ENCODE peak calls at places on chromosome 19, in eight cellular contexts. One of them, this sample, is unnamed.

GRCh38 chr19:1851581-1852293 is 3.5 kb upstream of the REXO1 start:
- DNase-seq in T-helper 17 cell: peak
- DNase-seq in effector CD4-positive, alpha-beta T cell: peak
- DNase-seq in SK-MEL-5: no peak
- DNase-seq in uterus: no peak
- DNase-seq in activated naive CD4-positive, alpha-beta T cell treated with anti-CD3 and anti-CD28 coated beads, Interleukin-2, amount 50 U/mL, for 16 hours: peak
- DNase-seq in activated CD4-positive, alpha-beta T cell treated with anti-CD3 and anti-CD28 coated beads, Interleukin-2, amount 50 U/mL, for 48 hours: peak
- DNase-seq in EL: no peak
- DNase-seq in this sample: peak

GRCh38 chr19:6126335-6126974 is 9.0 kb upstream of the ACSBG2 start:
- DNase-seq in T-helper 17 cell: no peak
- DNase-seq in effector CD4-positive, alpha-beta T cell: no peak
- DNase-seq in SK-MEL-5: peak
- DNase-seq in uterus: no peak
- DNase-seq in activated naive CD4-positive, alpha-beta T cell treated with anti-CD3 and anti-CD28 coated beads, Interleukin-2, amount 50 U/mL, for 16 hours: no peak
- DNase-seq in activated CD4-positive, alpha-beta T cell treated with anti-CD3 and anti-CD28 coated beads, Interleukin-2, amount 50 U/mL, for 48 hours: no peak
- DNase-seq in EL: peak
- DNase-seq in this sample: peak

GRCh38 chr19:19500975-19501644 is 14.2 kb downstream of the TSSK6 start:
- DNase-seq in T-helper 17 cell: no peak
- DNase-seq in effector CD4-positive, alpha-beta T cell: no peak
- DNase-seq in SK-MEL-5: no peak
- DNase-seq in uterus: no peak
- DNase-seq in activated naive CD4-positive, alpha-beta T cell treated with anti-CD3 and anti-CD28 coated beads, Interleukin-2, amount 50 U/mL, for 16 hours: no peak
- DNase-seq in activated CD4-positive, alpha-beta T cell treated with anti-CD3 and anti-CD28 coated beads, Interleukin-2, amount 50 U/mL, for 48 hours: no peak
- DNase-seq in EL: no peak
- DNase-seq in this sample: no peak

GRCh38 chr19:48487544-48487943 is 18.4 kb downstream of the CYTH2 start:
- DNase-seq in T-helper 17 cell: no peak
- DNase-seq in effector CD4-positive, alpha-beta T cell: no peak
- DNase-seq in SK-MEL-5: no peak
- DNase-seq in uterus: no peak
- DNase-seq in activated naive CD4-positive, alpha-beta T cell treated with anti-CD3 and anti-CD28 coated beads, Interleukin-2, amount 50 U/mL, for 16 hours: no peak
- DNase-seq in activated CD4-positive, alpha-beta T cell treated with anti-CD3 and anti-CD28 coated beads, Interleukin-2, amount 50 U/mL, for 48 hours: no peak
- DNase-seq in EL: no peak
- DNase-seq in this sample: no peak

GRCh38 chr19:33685541-33685940 is 63.8 kb downstream of the CHST8 start:
- DNase-seq in T-helper 17 cell: no peak
- DNase-seq in effector CD4-positive, alpha-beta T cell: no peak
- DNase-seq in SK-MEL-5: no peak
- DNase-seq in uterus: no peak
- DNase-seq in activated naive CD4-positive, alpha-beta T cell treated with anti-CD3 and anti-CD28 coated beads, Interleukin-2, amount 50 U/mL, for 16 hours: no peak
- DNase-seq in activated CD4-positive, alpha-beta T cell treated with anti-CD3 and anti-CD28 coated beads, Interleukin-2, amount 50 U/mL, for 48 hours: no peak
- DNase-seq in EL: no peak
- DNase-seq in this sample: no peak

GRCh38 chr19:31353826-31354225 is 4.6 kb upstream of the TSHZ3 start:
- DNase-seq in T-helper 17 cell: no peak
- DNase-seq in effector CD4-positive, alpha-beta T cell: no peak
- DNase-seq in SK-MEL-5: no peak
- DNase-seq in uterus: no peak
- DNase-seq in activated naive CD4-positive, alpha-beta T cell treated with anti-CD3 and anti-CD28 coated beads, Interleukin-2, amount 50 U/mL, for 16 hours: no peak
- DNase-seq in activated CD4-positive, alpha-beta T cell treated with anti-CD3 and anti-CD28 coated beads, Interleukin-2, amount 50 U/mL, for 48 hours: no peak
- DNase-seq in EL: no peak
- DNase-seq in this sample: no peak

GRCh38 chr19:1175020-1175419 is 952 bp upstream of the SBNO2 start:
- DNase-seq in T-helper 17 cell: no peak
- DNase-seq in effector CD4-positive, alpha-beta T cell: no peak
- DNase-seq in SK-MEL-5: no peak
- DNase-seq in uterus: no peak
- DNase-seq in activated naive CD4-positive, alpha-beta T cell treated with anti-CD3 and anti-CD28 coated beads, Interleukin-2, amount 50 U/mL, for 16 hours: peak
- DNase-seq in activated CD4-positive, alpha-beta T cell treated with anti-CD3 and anti-CD28 coated beads, Interleukin-2, amount 50 U/mL, for 48 hours: no peak
- DNase-seq in EL: no peak
- DNase-seq in this sample: no peak

GRCh38 chr19:55567708-55568328 is 12.8 kb downstream of the ZNF579 start:
- DNase-seq in T-helper 17 cell: no peak
- DNase-seq in effector CD4-positive, alpha-beta T cell: no peak
- DNase-seq in SK-MEL-5: no peak
- DNase-seq in uterus: no peak
- DNase-seq in activated naive CD4-positive, alpha-beta T cell treated with anti-CD3 and anti-CD28 coated beads, Interleukin-2, amount 50 U/mL, for 16 hours: no peak
- DNase-seq in activated CD4-positive, alpha-beta T cell treated with anti-CD3 and anti-CD28 coated beads, Interleukin-2, amount 50 U/mL, for 48 hours: no peak
- DNase-seq in EL: no peak
- DNase-seq in this sample: no peak

GRCh38 chr19:47124937-47125668 is 5.5 kb upstream of the SAE1 start:
- DNase-seq in T-helper 17 cell: no peak
- DNase-seq in effector CD4-positive, alpha-beta T cell: no peak
- DNase-seq in SK-MEL-5: peak
- DNase-seq in uterus: no peak
- DNase-seq in activated naive CD4-positive, alpha-beta T cell treated with anti-CD3 and anti-CD28 coated beads, Interleukin-2, amount 50 U/mL, for 16 hours: no peak
- DNase-seq in activated CD4-positive, alpha-beta T cell treated with anti-CD3 and anti-CD28 coated beads, Interleukin-2, amount 50 U/mL, for 48 hours: no peak
- DNase-seq in EL: peak
- DNase-seq in this sample: peak

GRCh38 chr19:38697197-38697596 is 47.1 kb downstream of the CAPN12 start:
- DNase-seq in T-helper 17 cell: no peak
- DNase-seq in effector CD4-positive, alpha-beta T cell: no peak
- DNase-seq in SK-MEL-5: no peak
- DNase-seq in uterus: no peak
- DNase-seq in activated naive CD4-positive, alpha-beta T cell treated with anti-CD3 and anti-CD28 coated beads, Interleukin-2, amount 50 U/mL, for 16 hours: no peak
- DNase-seq in activated CD4-positive, alpha-beta T cell treated with anti-CD3 and anti-CD28 coated beads, Interleukin-2, amount 50 U/mL, for 48 hours: no peak
- DNase-seq in EL: no peak
- DNase-seq in this sample: no peak

GRCh38 chr19:1019980-1020867 is 699 bp downstream of the TMEM259 start:
- DNase-seq in T-helper 17 cell: no peak
- DNase-seq in effector CD4-positive, alpha-beta T cell: no peak
- DNase-seq in SK-MEL-5: no peak
- DNase-seq in uterus: peak
- DNase-seq in activated naive CD4-positive, alpha-beta T cell treated with anti-CD3 and anti-CD28 coated beads, Interleukin-2, amount 50 U/mL, for 16 hours: no peak
- DNase-seq in activated CD4-positive, alpha-beta T cell treated with anti-CD3 and anti-CD28 coated beads, Interleukin-2, amount 50 U/mL, for 48 hours: peak
- DNase-seq in EL: no peak
- DNase-seq in this sample: no peak

GRCh38 chr19:19553670-19554069 is 15.6 kb downstream of the CILP2 start:
- DNase-seq in T-helper 17 cell: no peak
- DNase-seq in effector CD4-positive, alpha-beta T cell: no peak
- DNase-seq in SK-MEL-5: no peak
- DNase-seq in uterus: no peak
- DNase-seq in activated naive CD4-positive, alpha-beta T cell treated with anti-CD3 and anti-CD28 coated beads, Interleukin-2, amount 50 U/mL, for 16 hours: no peak
- DNase-seq in activated CD4-positive, alpha-beta T cell treated with anti-CD3 and anti-CD28 coated beads, Interleukin-2, amount 50 U/mL, for 48 hours: no peak
- DNase-seq in EL: no peak
- DNase-seq in this sample: no peak

GRCh38 chr19:917323-918151 is at the start of gene KISS1R:
- DNase-seq in T-helper 17 cell: peak
- DNase-seq in effector CD4-positive, alpha-beta T cell: no peak
- DNase-seq in SK-MEL-5: no peak
- DNase-seq in uterus: no peak
- DNase-seq in activated naive CD4-positive, alpha-beta T cell treated with anti-CD3 and anti-CD28 coated beads, Interleukin-2, amount 50 U/mL, for 16 hours: peak
- DNase-seq in activated CD4-positive, alpha-beta T cell treated with anti-CD3 and anti-CD28 coated beads, Interleukin-2, amount 50 U/mL, for 48 hours: peak
- DNase-seq in EL: no peak
- DNase-seq in this sample: peak

GRCh38 chr19:33411621-33412180 is 38.2 kb downstream of the CEBPG start:
- DNase-seq in T-helper 17 cell: no peak
- DNase-seq in effector CD4-positive, alpha-beta T cell: no peak
- DNase-seq in SK-MEL-5: no peak
- DNase-seq in uterus: no peak
- DNase-seq in activated naive CD4-positive, alpha-beta T cell treated with anti-CD3 and anti-CD28 coated beads, Interleukin-2, amount 50 U/mL, for 16 hours: no peak
- DNase-seq in activated CD4-positive, alpha-beta T cell treated with anti-CD3 and anti-CD28 coated beads, Interleukin-2, amount 50 U/mL, for 48 hours: no peak
- DNase-seq in EL: no peak
- DNase-seq in this sample: no peak

GRCh38 chr19:48872884-48873475 is 759 bp downstream of the PPP1R15A start:
- DNase-seq in T-helper 17 cell: peak
- DNase-seq in effector CD4-positive, alpha-beta T cell: peak
- DNase-seq in SK-MEL-5: peak
- DNase-seq in uterus: peak
- DNase-seq in activated naive CD4-positive, alpha-beta T cell treated with anti-CD3 and anti-CD28 coated beads, Interleukin-2, amount 50 U/mL, for 16 hours: peak
- DNase-seq in activated CD4-positive, alpha-beta T cell treated with anti-CD3 and anti-CD28 coated beads, Interleukin-2, amount 50 U/mL, for 48 hours: peak
- DNase-seq in EL: peak
- DNase-seq in this sample: peak

GRCh38 chr19:30373593-30373992 is 1.4 kb downstream of the ZNF536 start:
- DNase-seq in T-helper 17 cell: no peak
- DNase-seq in effector CD4-positive, alpha-beta T cell: no peak
- DNase-seq in SK-MEL-5: no peak
- DNase-seq in uterus: no peak
- DNase-seq in activated naive CD4-positive, alpha-beta T cell treated with anti-CD3 and anti-CD28 coated beads, Interleukin-2, amount 50 U/mL, for 16 hours: no peak
- DNase-seq in activated CD4-positive, alpha-beta T cell treated with anti-CD3 and anti-CD28 coated beads, Interleukin-2, amount 50 U/mL, for 48 hours: no peak
- DNase-seq in EL: no peak
- DNase-seq in this sample: no peak

GRCh38 chr19:16914421-16914820 is 25.6 kb downstream of the F2RL3 start:
- DNase-seq in T-helper 17 cell: no peak
- DNase-seq in effector CD4-positive, alpha-beta T cell: no peak
- DNase-seq in SK-MEL-5: no peak
- DNase-seq in uterus: no peak
- DNase-seq in activated naive CD4-positive, alpha-beta T cell treated with anti-CD3 and anti-CD28 coated beads, Interleukin-2, amount 50 U/mL, for 16 hours: no peak
- DNase-seq in activated CD4-positive, alpha-beta T cell treated with anti-CD3 and anti-CD28 coated beads, Interleukin-2, amount 50 U/mL, for 48 hours: no peak
- DNase-seq in EL: no peak
- DNase-seq in this sample: no peak

GRCh38 chr19:55088543-55089265 is 13.0 kb downstream of the EPS8L1 start:
- DNase-seq in T-helper 17 cell: peak
- DNase-seq in effector CD4-positive, alpha-beta T cell: peak
- DNase-seq in SK-MEL-5: peak
- DNase-seq in uterus: peak
- DNase-seq in activated naive CD4-positive, alpha-beta T cell treated with anti-CD3 and anti-CD28 coated beads, Interleukin-2, amount 50 U/mL, for 16 hours: peak
- DNase-seq in activated CD4-positive, alpha-beta T cell treated with anti-CD3 and anti-CD28 coated beads, Interleukin-2, amount 50 U/mL, for 48 hours: peak
- DNase-seq in EL: peak
- DNase-seq in this sample: peak

GRCh38 chr19:50695251-50696064 is 24.1 kb downstream of the SHANK1 start:
- DNase-seq in T-helper 17 cell: no peak
- DNase-seq in effector CD4-positive, alpha-beta T cell: no peak
- DNase-seq in SK-MEL-5: no peak
- DNase-seq in uterus: no peak
- DNase-seq in activated naive CD4-positive, alpha-beta T cell treated with anti-CD3 and anti-CD28 coated beads, Interleukin-2, amount 50 U/mL, for 16 hours: no peak
- DNase-seq in activated CD4-positive, alpha-beta T cell treated with anti-CD3 and anti-CD28 coated beads, Interleukin-2, amount 50 U/mL, for 48 hours: peak
- DNase-seq in EL: no peak
- DNase-seq in this sample: peak

GRCh38 chr19:44367024-44367423 is 10.5 kb upstream of the ZNF112 start:
- DNase-seq in T-helper 17 cell: no peak
- DNase-seq in effector CD4-positive, alpha-beta T cell: no peak
- DNase-seq in SK-MEL-5: peak
- DNase-seq in uterus: no peak
- DNase-seq in activated naive CD4-positive, alpha-beta T cell treated with anti-CD3 and anti-CD28 coated beads, Interleukin-2, amount 50 U/mL, for 16 hours: no peak
- DNase-seq in activated CD4-positive, alpha-beta T cell treated with anti-CD3 and anti-CD28 coated beads, Interleukin-2, amount 50 U/mL, for 48 hours: no peak
- DNase-seq in EL: peak
- DNase-seq in this sample: no peak

GRCh38 chr19:5052515-5052914 is 83.6 kb downstream of the KDM4B start:
- DNase-seq in T-helper 17 cell: no peak
- DNase-seq in effector CD4-positive, alpha-beta T cell: no peak
- DNase-seq in SK-MEL-5: no peak
- DNase-seq in uterus: no peak
- DNase-seq in activated naive CD4-positive, alpha-beta T cell treated with anti-CD3 and anti-CD28 coated beads, Interleukin-2, amount 50 U/mL, for 16 hours: no peak
- DNase-seq in activated CD4-positive, alpha-beta T cell treated with anti-CD3 and anti-CD28 coated beads, Interleukin-2, amount 50 U/mL, for 48 hours: no peak
- DNase-seq in EL: no peak
- DNase-seq in this sample: peak

GRCh38 chr19:7258042-7258839 is 36.0 kb downstream of the INSR start:
- DNase-seq in T-helper 17 cell: no peak
- DNase-seq in effector CD4-positive, alpha-beta T cell: no peak
- DNase-seq in SK-MEL-5: no peak
- DNase-seq in uterus: no peak
- DNase-seq in activated naive CD4-positive, alpha-beta T cell treated with anti-CD3 and anti-CD28 coated beads, Interleukin-2, amount 50 U/mL, for 16 hours: no peak
- DNase-seq in activated CD4-positive, alpha-beta T cell treated with anti-CD3 and anti-CD28 coated beads, Interleukin-2, amount 50 U/mL, for 48 hours: no peak
- DNase-seq in EL: no peak
- DNase-seq in this sample: no peak

GRCh38 chr19:29841559-29842367 is 30.0 kb downstream of the CCNE1 start:
- DNase-seq in T-helper 17 cell: no peak
- DNase-seq in effector CD4-positive, alpha-beta T cell: no peak
- DNase-seq in SK-MEL-5: peak
- DNase-seq in uterus: no peak
- DNase-seq in activated naive CD4-positive, alpha-beta T cell treated with anti-CD3 and anti-CD28 coated beads, Interleukin-2, amount 50 U/mL, for 16 hours: no peak
- DNase-seq in activated CD4-positive, alpha-beta T cell treated with anti-CD3 and anti-CD28 coated beads, Interleukin-2, amount 50 U/mL, for 48 hours: no peak
- DNase-seq in EL: peak
- DNase-seq in this sample: peak

GRCh38 chr19:34365463-34366401 is 736 bp downstream of the GPI start:
- DNase-seq in T-helper 17 cell: no peak
- DNase-seq in effector CD4-positive, alpha-beta T cell: no peak
- DNase-seq in SK-MEL-5: no peak
- DNase-seq in uterus: peak
- DNase-seq in activated naive CD4-positive, alpha-beta T cell treated with anti-CD3 and anti-CD28 coated beads, Interleukin-2, amount 50 U/mL, for 16 hours: peak
- DNase-seq in activated CD4-positive, alpha-beta T cell treated with anti-CD3 and anti-CD28 coated beads, Interleukin-2, amount 50 U/mL, for 48 hours: peak
- DNase-seq in EL: peak
- DNase-seq in this sample: peak

GRCh38 chr19:944171-944567 is 18.3 kb downstream of the ARID3A start:
- DNase-seq in T-helper 17 cell: no peak
- DNase-seq in effector CD4-positive, alpha-beta T cell: no peak
- DNase-seq in SK-MEL-5: no peak
- DNase-seq in uterus: peak
- DNase-seq in activated naive CD4-positive, alpha-beta T cell treated with anti-CD3 and anti-CD28 coated beads, Interleukin-2, amount 50 U/mL, for 16 hours: no peak
- DNase-seq in activated CD4-positive, alpha-beta T cell treated with anti-CD3 and anti-CD28 coated beads, Interleukin-2, amount 50 U/mL, for 48 hours: no peak
- DNase-seq in EL: no peak
- DNase-seq in this sample: no peak

GRCh38 chr19:49559443-49559842 is 20.9 kb downstream of the NOSIP start:
- DNase-seq in T-helper 17 cell: no peak
- DNase-seq in effector CD4-positive, alpha-beta T cell: no peak
- DNase-seq in SK-MEL-5: no peak
- DNase-seq in uterus: no peak
- DNase-seq in activated naive CD4-positive, alpha-beta T cell treated with anti-CD3 and anti-CD28 coated beads, Interleukin-2, amount 50 U/mL, for 16 hours: no peak
- DNase-seq in activated CD4-positive, alpha-beta T cell treated with anti-CD3 and anti-CD28 coated beads, Interleukin-2, amount 50 U/mL, for 48 hours: no peak
- DNase-seq in EL: no peak
- DNase-seq in this sample: no peak

This sample was measured in A673.